ENCODE peak calls at places on chromosomes 11 and 22, in six cellular contexts. One of them, this sample, is unnamed.

GRCh38 chr11:32487270-32487669 is 51.9 kb upstream of the WT1 start:
- DNase-seq in activated CD4-positive, alpha-beta T cell treated with anti-CD3 and anti-CD28 coated beads for 24 hours: no peak
- DNase-seq in CD14-positive monocyte: no peak
- DNase-seq in activated T-helper 1 cell treated with anti-CD3 and anti-CD28 coated beads, Interleukin-12 subunit alpha, Interleukin-12 subunit beta, Interleukin-2, Interleukin-4 antibody, amounts not matched to agents 30 ng/mL and 10 ng/mL and 1 ng/mL, durations not matched to agents 14 hours and 24 hours and 36 hours: no peak
- DNase-seq in hippocampal formation: no peak
- DNase-seq in GM12891: no peak
- DNase-seq in this sample: peak; percentile 3

GRCh38 chr11:19628018-19628417 is 84.6 kb upstream of the NAV2 start:
- DNase-seq in activated T-helper 1 cell treated with anti-CD3 and anti-CD28 coated beads, Interleukin-12 subunit alpha, Interleukin-12 subunit beta, Interleukin-2, Interleukin-4 antibody, amounts not matched to agents 30 ng/mL and 10 ng/mL and 1 ng/mL, durations not matched to agents 14 hours and 24 hours and 36 hours: no peak
- DNase-seq in GM12891: no peak
- DNase-seq in CD14-positive monocyte: no peak
- DNase-seq in hippocampal formation: no peak
- DNase-seq in activated CD4-positive, alpha-beta T cell treated with anti-CD3 and anti-CD28 coated beads for 24 hours: no peak
- DNase-seq in this sample: no peak

GRCh38 chr11:26011474-26011873 is 320.5 kb upstream of the ANO3 start:
- DNase-seq in hippocampal formation: no peak
- DNase-seq in CD14-positive monocyte: no peak
- DNase-seq in GM12891: no peak
- DNase-seq in activated T-helper 1 cell treated with anti-CD3 and anti-CD28 coated beads, Interleukin-12 subunit alpha, Interleukin-12 subunit beta, Interleukin-2, Interleukin-4 antibody, amounts not matched to agents 30 ng/mL and 10 ng/mL and 1 ng/mL, durations not matched to agents 14 hours and 24 hours and 36 hours: no peak
- DNase-seq in activated CD4-positive, alpha-beta T cell treated with anti-CD3 and anti-CD28 coated beads for 24 hours: no peak
- DNase-seq in this sample: no peak

GRCh38 chr11:15757299-15757698 is 599.0 kb downstream of the SOX6 start:
- DNase-seq in GM12891: no peak
- DNase-seq in activated CD4-positive, alpha-beta T cell treated with anti-CD3 and anti-CD28 coated beads for 24 hours: no peak
- DNase-seq in CD14-positive monocyte: no peak
- DNase-seq in hippocampal formation: no peak
- DNase-seq in activated T-helper 1 cell treated with anti-CD3 and anti-CD28 coated beads, Interleukin-12 subunit alpha, Interleukin-12 subunit beta, Interleukin-2, Interleukin-4 antibody, amounts not matched to agents 30 ng/mL and 10 ng/mL and 1 ng/mL, durations not matched to agents 14 hours and 24 hours and 36 hours: no peak
- DNase-seq in this sample: peak; percentile 41

GRCh38 chr11:13094930-13095687 is 86.0 kb downstream of the RASSF10 start:
- DNase-seq in GM12891: no peak
- DNase-seq in activated CD4-positive, alpha-beta T cell treated with anti-CD3 and anti-CD28 coated beads for 24 hours: no peak
- DNase-seq in activated T-helper 1 cell treated with anti-CD3 and anti-CD28 coated beads, Interleukin-12 subunit alpha, Interleukin-12 subunit beta, Interleukin-2, Interleukin-4 antibody, amounts not matched to agents 30 ng/mL and 10 ng/mL and 1 ng/mL, durations not matched to agents 14 hours and 24 hours and 36 hours: no peak
- DNase-seq in CD14-positive monocyte: no peak
- DNase-seq in hippocampal formation: no peak
- DNase-seq in this sample: no peak

GRCh38 chr11:69828276-69828970 is 9.2 kb upstream of the FGF3 start:
- DNase-seq in CD14-positive monocyte: no peak
- DNase-seq in hippocampal formation: no peak
- DNase-seq in activated CD4-positive, alpha-beta T cell treated with anti-CD3 and anti-CD28 coated beads for 24 hours: no peak
- DNase-seq in activated T-helper 1 cell treated with anti-CD3 and anti-CD28 coated beads, Interleukin-12 subunit alpha, Interleukin-12 subunit beta, Interleukin-2, Interleukin-4 antibody, amounts not matched to agents 30 ng/mL and 10 ng/mL and 1 ng/mL, durations not matched to agents 14 hours and 24 hours and 36 hours: no peak
- DNase-seq in GM12891: no peak
- DNase-seq in this sample: no peak

GRCh38 chr11:65131895-65132237 is 2.5 kb downstream of the SYVN1 start:
- DNase-seq in GM12891: no peak
- DNase-seq in activated CD4-positive, alpha-beta T cell treated with anti-CD3 and anti-CD28 coated beads for 24 hours: no peak
- DNase-seq in hippocampal formation: no peak
- DNase-seq in CD14-positive monocyte: peak; percentile 22
- DNase-seq in activated T-helper 1 cell treated with anti-CD3 and anti-CD28 coated beads, Interleukin-12 subunit alpha, Interleukin-12 subunit beta, Interleukin-2, Interleukin-4 antibody, amounts not matched to agents 30 ng/mL and 10 ng/mL and 1 ng/mL, durations not matched to agents 14 hours and 24 hours and 36 hours: no peak
- DNase-seq in this sample: no peak

GRCh38 chr22:47053013-47053864 is 290.8 kb downstream of the TBC1D22A start:
- DNase-seq in hippocampal formation: no peak
- DNase-seq in activated T-helper 1 cell treated with anti-CD3 and anti-CD28 coated beads, Interleukin-12 subunit alpha, Interleukin-12 subunit beta, Interleukin-2, Interleukin-4 antibody, amounts not matched to agents 30 ng/mL and 10 ng/mL and 1 ng/mL, durations not matched to agents 14 hours and 24 hours and 36 hours: no peak
- DNase-seq in CD14-positive monocyte: no peak
- DNase-seq in GM12891: no peak
- DNase-seq in activated CD4-positive, alpha-beta T cell treated with anti-CD3 and anti-CD28 coated beads for 24 hours: no peak
- DNase-seq in this sample: no peak

GRCh38 chr11:31800398-31801265 is 10.5 kb downstream of the PAX6 start:
- DNase-seq in activated CD4-positive, alpha-beta T cell treated with anti-CD3 and anti-CD28 coated beads for 24 hours: no peak
- DNase-seq in hippocampal formation: no peak
- DNase-seq in activated T-helper 1 cell treated with anti-CD3 and anti-CD28 coated beads, Interleukin-12 subunit alpha, Interleukin-12 subunit beta, Interleukin-2, Interleukin-4 antibody, amounts not matched to agents 30 ng/mL and 10 ng/mL and 1 ng/mL, durations not matched to agents 14 hours and 24 hours and 36 hours: no peak
- DNase-seq in CD14-positive monocyte: no peak
- DNase-seq in GM12891: no peak
- DNase-seq in this sample: no peak

GRCh38 chr11:70233511-70233919 is 30.4 kb downstream of the FADD start:
- DNase-seq in GM12891: no peak
- DNase-seq in CD14-positive monocyte: no peak
- DNase-seq in activated T-helper 1 cell treated with anti-CD3 and anti-CD28 coated beads, Interleukin-12 subunit alpha, Interleukin-12 subunit beta, Interleukin-2, Interleukin-4 antibody, amounts not matched to agents 30 ng/mL and 10 ng/mL and 1 ng/mL, durations not matched to agents 14 hours and 24 hours and 36 hours: no peak
- DNase-seq in activated CD4-positive, alpha-beta T cell treated with anti-CD3 and anti-CD28 coated beads for 24 hours: no peak
- DNase-seq in hippocampal formation: no peak
- DNase-seq in this sample: peak; percentile 52

GRCh38 chr22:39242809-39243442 is 1.9 kb downstream of the PDGFB start:
- DNase-seq in activated T-helper 1 cell treated with anti-CD3 and anti-CD28 coated beads, Interleukin-12 subunit alpha, Interleukin-12 subunit beta, Interleukin-2, Interleukin-4 antibody, amounts not matched to agents 30 ng/mL and 10 ng/mL and 1 ng/mL, durations not matched to agents 14 hours and 24 hours and 36 hours: no peak
- DNase-seq in activated CD4-positive, alpha-beta T cell treated with anti-CD3 and anti-CD28 coated beads for 24 hours: no peak
- DNase-seq in hippocampal formation: no peak
- DNase-seq in GM12891: no peak
- DNase-seq in CD14-positive monocyte: no peak
- DNase-seq in this sample: no peak